ENCODE peak calls at places on chromosomes 3 and 15, in four cellular contexts. E is IMR-90; C is CD8-positive, alpha-beta T cell; A is stimulated activated CD4-positive, alpha-beta T cell treated with anti-CD3 and anti-CD28 coated beads, Interleukin-12 subunit alpha, Interleukin-12 subunit beta, amount 100 ng/mL, for 24 hours. I is an unnamed sample.

GRCh38 chr3:50806806-50807205 is 132.1 kb downstream of the DOCK3 start:
- DNase-seq in E (no peak), C (no peak), A (no peak), I (no peak)

GRCh38 chr3:104582092-104582491 is 784.6 kb upstream of the ALCAM start:
- DNase-seq in E (no peak), C (no peak), A (no peak), I (no peak)

GRCh38 chr3:108305484-108306172 is 9.3 kb downstream of the HHLA2 start:
- DNase-seq in E (no peak), C (no peak), A (no peak), I (no peak)

GRCh38 chr3:177410734-177411133 is 213.5 kb upstream of the TBL1XR1 start:
- DNase-seq in E (no peak), C (no peak), A (no peak), I (no peak)

GRCh38 chr3:174614046-174614445 is 245.1 kb upstream of the NAALADL2 start:
- DNase-seq in E (no peak), C (no peak), A (no peak), I (no peak)

GRCh38 chr3:73614385-73614784 is 10.4 kb downstream of the PDZRN3 start:
- DNase-seq in E (peak), C (no peak), A (no peak), I (peak)

GRCh38 chr15:99016680-99017321 is 9.2 kb upstream of the PGPEP1L start:
- DNase-seq in E (peak), C (no peak), A (no peak), I (no peak)

GRCh38 chr15:80162059-80162554 is 9.3 kb downstream of the FAH start:
- DNase-seq in E (peak), C (no peak), A (no peak), I (no peak)

GRCh38 chr3:175193815-175194518 is 334.8 kb downstream of the NAALADL2 start:
- DNase-seq in E (peak), C (no peak), A (no peak), I (no peak)

GRCh38 chr3:9111349-9112265 is 137.8 kb downstream of the SRGAP3 start:
- DNase-seq in E (peak), C (no peak), A (no peak), I (peak)

GRCh38 chr3:188468196-188468595 is 314.2 kb downstream of the LPP start:
- DNase-seq in E (no peak), C (no peak), A (no peak), I (no peak)